ENCODE peak calls at places on chromosomes 3 and 15, in four cellular contexts. One of them, this sample, is unnamed.

GRCh38 chr3:148797822-148798221 is 29.8 kb upstream of the CPB1 start:
- DNase-seq in COR-L47: no peak
- DNase-seq in mesenteric fat pad: no peak
- DNase-seq in stimulated activated CD8-positive, alpha-beta memory T cell treated with anti-CD3 and anti-CD28 coated beads, Interleukin-15, amount 100 ng/mL, for 24 hours: no peak
- DNase-seq in this sample: no peak

GRCh38 chr3:150739877-150740645 is 22.9 kb downstream of the SIAH2 start:
- DNase-seq in COR-L47: no peak
- DNase-seq in mesenteric fat pad: no peak
- DNase-seq in stimulated activated CD8-positive, alpha-beta memory T cell treated with anti-CD3 and anti-CD28 coated beads, Interleukin-15, amount 100 ng/mL, for 24 hours: no peak
- DNase-seq in this sample: no peak

GRCh38 chr3:57982561-57983243 is 25.5 kb upstream of the FLNB start:
- DNase-seq in COR-L47: no peak
- DNase-seq in mesenteric fat pad: no peak
- DNase-seq in stimulated activated CD8-positive, alpha-beta memory T cell treated with anti-CD3 and anti-CD28 coated beads, Interleukin-15, amount 100 ng/mL, for 24 hours: no peak
- DNase-seq in this sample: no peak

GRCh38 chr3:46245155-46245554 is 2.9 kb downstream of the CCR3 start:
- DNase-seq in COR-L47: no peak
- DNase-seq in mesenteric fat pad: no peak
- DNase-seq in stimulated activated CD8-positive, alpha-beta memory T cell treated with anti-CD3 and anti-CD28 coated beads, Interleukin-15, amount 100 ng/mL, for 24 hours: no peak
- DNase-seq in this sample: no peak

GRCh38 chr3:3227670-3228069 is 48.2 kb upstream of the CRBN start:
- DNase-seq in COR-L47: no peak
- DNase-seq in mesenteric fat pad: no peak
- DNase-seq in stimulated activated CD8-positive, alpha-beta memory T cell treated with anti-CD3 and anti-CD28 coated beads, Interleukin-15, amount 100 ng/mL, for 24 hours: no peak
- DNase-seq in this sample: no peak

GRCh38 chr3:101936419-101937331 is 87.4 kb downstream of the NFKBIZ start:
- DNase-seq in COR-L47: no peak
- DNase-seq in mesenteric fat pad: no peak
- DNase-seq in stimulated activated CD8-positive, alpha-beta memory T cell treated with anti-CD3 and anti-CD28 coated beads, Interleukin-15, amount 100 ng/mL, for 24 hours: no peak
- DNase-seq in this sample: no peak

GRCh38 chr15:71357967-71358366 is 242.7 kb downstream of the THSD4 start:
- DNase-seq in COR-L47: no peak
- DNase-seq in mesenteric fat pad: no peak
- DNase-seq in stimulated activated CD8-positive, alpha-beta memory T cell treated with anti-CD3 and anti-CD28 coated beads, Interleukin-15, amount 100 ng/mL, for 24 hours: no peak
- DNase-seq in this sample: no peak

GRCh38 chr15:80752204-80752603 is 27.0 kb upstream of the CEMIP start:
- DNase-seq in COR-L47: no peak
- DNase-seq in mesenteric fat pad: no peak
- DNase-seq in stimulated activated CD8-positive, alpha-beta memory T cell treated with anti-CD3 and anti-CD28 coated beads, Interleukin-15, amount 100 ng/mL, for 24 hours: no peak
- DNase-seq in this sample: no peak

GRCh38 chr3:83513677-83514076 is 1445.1 kb upstream of the CADM2 start:
- DNase-seq in COR-L47: no peak
- DNase-seq in mesenteric fat pad: no peak
- DNase-seq in stimulated activated CD8-positive, alpha-beta memory T cell treated with anti-CD3 and anti-CD28 coated beads, Interleukin-15, amount 100 ng/mL, for 24 hours: no peak
- DNase-seq in this sample: no peak

GRCh38 chr15:71679223-71680078 is 130.9 kb upstream of the NR2E3 start:
- DNase-seq in COR-L47: no peak
- DNase-seq in mesenteric fat pad: no peak
- DNase-seq in stimulated activated CD8-positive, alpha-beta memory T cell treated with anti-CD3 and anti-CD28 coated beads, Interleukin-15, amount 100 ng/mL, for 24 hours: no peak
- DNase-seq in this sample: no peak

GRCh38 chr3:72699631-72700030 is 148.6 kb downstream of the SHQ1 start:
- DNase-seq in COR-L47: no peak
- DNase-seq in mesenteric fat pad: no peak
- DNase-seq in stimulated activated CD8-positive, alpha-beta memory T cell treated with anti-CD3 and anti-CD28 coated beads, Interleukin-15, amount 100 ng/mL, for 24 hours: no peak
- DNase-seq in this sample: no peak

GRCh38 chr15:94704421-94704820 is 473.1 kb downstream of the MCTP2 start:
- DNase-seq in COR-L47: no peak
- DNase-seq in mesenteric fat pad: no peak
- DNase-seq in stimulated activated CD8-positive, alpha-beta memory T cell treated with anti-CD3 and anti-CD28 coated beads, Interleukin-15, amount 100 ng/mL, for 24 hours: no peak
- DNase-seq in this sample: no peak

GRCh38 chr3:126127904-126128303 is 44.0 kb upstream of the SLC41A3 start:
- DNase-seq in COR-L47: no peak
- DNase-seq in mesenteric fat pad: peak; percentile 87
- DNase-seq in stimulated activated CD8-positive, alpha-beta memory T cell treated with anti-CD3 and anti-CD28 coated beads, Interleukin-15, amount 100 ng/mL, for 24 hours: no peak
- DNase-seq in this sample: no peak

GRCh38 chr3:137845161-137845560 is 81.0 kb downstream of the SOX14 start:
- DNase-seq in COR-L47: no peak
- DNase-seq in mesenteric fat pad: no peak
- DNase-seq in stimulated activated CD8-positive, alpha-beta memory T cell treated with anti-CD3 and anti-CD28 coated beads, Interleukin-15, amount 100 ng/mL, for 24 hours: no peak
- DNase-seq in this sample: no peak

GRCh38 chr3:13890377-13891016 is 10.6 kb upstream of the WNT7A start:
- DNase-seq in COR-L47: no peak
- DNase-seq in mesenteric fat pad: peak; percentile 87
- DNase-seq in stimulated activated CD8-positive, alpha-beta memory T cell treated with anti-CD3 and anti-CD28 coated beads, Interleukin-15, amount 100 ng/mL, for 24 hours: no peak
- DNase-seq in this sample: no peak

GRCh38 chr3:100299031-100299430 is 35.5 kb upstream of the NIT2 start:
- DNase-seq in COR-L47: no peak
- DNase-seq in mesenteric fat pad: no peak
- DNase-seq in stimulated activated CD8-positive, alpha-beta memory T cell treated with anti-CD3 and anti-CD28 coated beads, Interleukin-15, amount 100 ng/mL, for 24 hours: no peak
- DNase-seq in this sample: no peak

GRCh38 chr3:104402902-104403301 is 963.8 kb upstream of the ALCAM start:
- DNase-seq in COR-L47: no peak
- DNase-seq in mesenteric fat pad: no peak
- DNase-seq in stimulated activated CD8-positive, alpha-beta memory T cell treated with anti-CD3 and anti-CD28 coated beads, Interleukin-15, amount 100 ng/mL, for 24 hours: no peak
- DNase-seq in this sample: no peak

GRCh38 chr3:53382106-53382505 is 34.8 kb upstream of the DCP1A start:
- DNase-seq in COR-L47: no peak
- DNase-seq in mesenteric fat pad: no peak
- DNase-seq in stimulated activated CD8-positive, alpha-beta memory T cell treated with anti-CD3 and anti-CD28 coated beads, Interleukin-15, amount 100 ng/mL, for 24 hours: no peak
- DNase-seq in this sample: no peak

GRCh38 chr3:132550579-132551305 is 46.3 kb upstream of the ACKR4 start:
- DNase-seq in COR-L47: no peak
- DNase-seq in mesenteric fat pad: no peak
- DNase-seq in stimulated activated CD8-positive, alpha-beta memory T cell treated with anti-CD3 and anti-CD28 coated beads, Interleukin-15, amount 100 ng/mL, for 24 hours: no peak
- DNase-seq in this sample: no peak

GRCh38 chr3:56997675-56998074 is 62.8 kb upstream of the SPATA12 start:
- DNase-seq in COR-L47: no peak
- DNase-seq in mesenteric fat pad: no peak
- DNase-seq in stimulated activated CD8-positive, alpha-beta memory T cell treated with anti-CD3 and anti-CD28 coated beads, Interleukin-15, amount 100 ng/mL, for 24 hours: no peak
- DNase-seq in this sample: no peak

GRCh38 chr3:131361464-131362421 is 19.8 kb upstream of the NUDT16 start:
- DNase-seq in COR-L47: no peak
- DNase-seq in mesenteric fat pad: peak; percentile 93
- DNase-seq in stimulated activated CD8-positive, alpha-beta memory T cell treated with anti-CD3 and anti-CD28 coated beads, Interleukin-15, amount 100 ng/mL, for 24 hours: no peak
- DNase-seq in this sample: no peak

GRCh38 chr15:98800437-98801233 is 152.3 kb downstream of the IGF1R start:
- DNase-seq in COR-L47: peak; percentile 92
- DNase-seq in mesenteric fat pad: no peak
- DNase-seq in stimulated activated CD8-positive, alpha-beta memory T cell treated with anti-CD3 and anti-CD28 coated beads, Interleukin-15, amount 100 ng/mL, for 24 hours: no peak
- DNase-seq in this sample: peak; percentile 8

GRCh38 chr15:85804481-85805165 is 9.9 kb upstream of the KLHL25 start:
- DNase-seq in COR-L47: no peak
- DNase-seq in mesenteric fat pad: no peak
- DNase-seq in stimulated activated CD8-positive, alpha-beta memory T cell treated with anti-CD3 and anti-CD28 coated beads, Interleukin-15, amount 100 ng/mL, for 24 hours: no peak
- DNase-seq in this sample: peak; percentile 56

GRCh38 chr15:90037510-90037860 is 36.4 kb downstream of the ZNF710 start:
- DNase-seq in COR-L47: no peak
- DNase-seq in mesenteric fat pad: no peak
- DNase-seq in stimulated activated CD8-positive, alpha-beta memory T cell treated with anti-CD3 and anti-CD28 coated beads, Interleukin-15, amount 100 ng/mL, for 24 hours: no peak
- DNase-seq in this sample: no peak

GRCh38 chr3:31226331-31226730 is 306.4 kb upstream of the STT3B start:
- DNase-seq in COR-L47: no peak
- DNase-seq in mesenteric fat pad: no peak
- DNase-seq in stimulated activated CD8-positive, alpha-beta memory T cell treated with anti-CD3 and anti-CD28 coated beads, Interleukin-15, amount 100 ng/mL, for 24 hours: no peak
- DNase-seq in this sample: no peak

GRCh38 chr3:23450051-23450450 is 246.9 kb downstream of the UBE2E2 start:
- DNase-seq in COR-L47: no peak
- DNase-seq in mesenteric fat pad: no peak
- DNase-seq in stimulated activated CD8-positive, alpha-beta memory T cell treated with anti-CD3 and anti-CD28 coated beads, Interleukin-15, amount 100 ng/mL, for 24 hours: no peak
- DNase-seq in this sample: no peak

GRCh38 chr3:154018100-154018696 is 103.0 kb upstream of the ARHGEF26 start:
- DNase-seq in COR-L47: peak; percentile 30
- DNase-seq in mesenteric fat pad: no peak
- DNase-seq in stimulated activated CD8-positive, alpha-beta memory T cell treated with anti-CD3 and anti-CD28 coated beads, Interleukin-15, amount 100 ng/mL, for 24 hours: no peak
- DNase-seq in this sample: no peak

GRCh38 chr15:62848631-62849050 is 193.9 kb upstream of the TPM1 start:
- DNase-seq in COR-L47: no peak
- DNase-seq in mesenteric fat pad: no peak
- DNase-seq in stimulated activated CD8-positive, alpha-beta memory T cell treated with anti-CD3 and anti-CD28 coated beads, Interleukin-15, amount 100 ng/mL, for 24 hours: no peak
- DNase-seq in this sample: no peak

GRCh38 chr15:42692997-42693396 is 43.9 kb downstream of the CDAN1 start:
- DNase-seq in COR-L47: no peak
- DNase-seq in mesenteric fat pad: no peak
- DNase-seq in stimulated activated CD8-positive, alpha-beta memory T cell treated with anti-CD3 and anti-CD28 coated beads, Interleukin-15, amount 100 ng/mL, for 24 hours: no peak
- DNase-seq in this sample: no peak

GRCh38 chr3:28972921-28973320 is 307.9 kb upstream of the RBMS3 start:
- DNase-seq in COR-L47: no peak
- DNase-seq in mesenteric fat pad: no peak
- DNase-seq in stimulated activated CD8-positive, alpha-beta memory T cell treated with anti-CD3 and anti-CD28 coated beads, Interleukin-15, amount 100 ng/mL, for 24 hours: no peak
- DNase-seq in this sample: no peak

GRCh38 chr15:35308802-35309201 is 223.7 kb upstream of the NANOGP8 start:
- DNase-seq in COR-L47: no peak
- DNase-seq in mesenteric fat pad: no peak
- DNase-seq in stimulated activated CD8-positive, alpha-beta memory T cell treated with anti-CD3 and anti-CD28 coated beads, Interleukin-15, amount 100 ng/mL, for 24 hours: no peak
- DNase-seq in this sample: no peak

GRCh38 chr15:35533130-35534110 is 12.5 kb downstream of the DPH6 start:
- DNase-seq in COR-L47: no peak
- DNase-seq in mesenteric fat pad: no peak
- DNase-seq in stimulated activated CD8-positive, alpha-beta memory T cell treated with anti-CD3 and anti-CD28 coated beads, Interleukin-15, amount 100 ng/mL, for 24 hours: no peak
- DNase-seq in this sample: no peak

GRCh38 chr15:80399508-80399907 is 4.7 kb upstream of the ARNT2 start:
- DNase-seq in COR-L47: no peak
- DNase-seq in mesenteric fat pad: no peak
- DNase-seq in stimulated activated CD8-positive, alpha-beta memory T cell treated with anti-CD3 and anti-CD28 coated beads, Interleukin-15, amount 100 ng/mL, for 24 hours: no peak
- DNase-seq in this sample: no peak

GRCh38 chr15:45022871-45023658 is at the start of gene SORD:
- DNase-seq in COR-L47: peak; percentile 94
- DNase-seq in mesenteric fat pad: peak; percentile 96
- DNase-seq in stimulated activated CD8-positive, alpha-beta memory T cell treated with anti-CD3 and anti-CD28 coated beads, Interleukin-15, amount 100 ng/mL, for 24 hours: peak; percentile 85
- DNase-seq in this sample: peak; percentile 53

GRCh38 chr3:184592411-184593200 is 31.0 kb downstream of the EPHB3 start:
- DNase-seq in COR-L47: no peak
- DNase-seq in mesenteric fat pad: no peak
- DNase-seq in stimulated activated CD8-positive, alpha-beta memory T cell treated with anti-CD3 and anti-CD28 coated beads, Interleukin-15, amount 100 ng/mL, for 24 hours: no peak
- DNase-seq in this sample: no peak

This sample was measured in NCI-H446 treated with DMSO at 0.1 percent for 48 hours.